ENCODE peak calls at places on chromosomes 11 and 22, in seven cellular contexts. One of them, this sample, is unnamed.
A peak's percentile ranks its signal among the peaks of the same experiment; 100 is the strongest.

GRCh38 chr22:24097961-24098391 is 83.3 kb upstream of the SUSD2 start:
- DNase-seq in CD8-positive, alpha-beta memory T cell: no peak
- DNase-seq in coronary artery: peak; percentile 62
- DNase-seq in brain microvascular endothelial cell: no peak
- DNase-seq in activated naive CD4-positive, alpha-beta T cell: no peak
- DNase-seq in NCI-H460: no peak
- DNase-seq in amniotic stem cell: no peak
- DNase-seq in this sample: no peak

GRCh38 chr11:116500002-116500832 is 272.6 kb downstream of the BUD13 start:
- DNase-seq in CD8-positive, alpha-beta memory T cell: no peak
- DNase-seq in coronary artery: peak; percentile 50
- DNase-seq in brain microvascular endothelial cell: no peak
- DNase-seq in activated naive CD4-positive, alpha-beta T cell: no peak
- DNase-seq in NCI-H460: no peak
- DNase-seq in amniotic stem cell: no peak
- DNase-seq in this sample: no peak

GRCh38 chr11:56848105-56848809 is 99.8 kb upstream of the OR9G4 start:
- DNase-seq in CD8-positive, alpha-beta memory T cell: no peak
- DNase-seq in coronary artery: no peak
- DNase-seq in brain microvascular endothelial cell: no peak
- DNase-seq in activated naive CD4-positive, alpha-beta T cell: no peak
- DNase-seq in NCI-H460: no peak
- DNase-seq in amniotic stem cell: no peak
- DNase-seq in this sample: no peak

GRCh38 chr11:74739546-74740270 is 8.5 kb upstream of the CHRDL2 start:
- DNase-seq in CD8-positive, alpha-beta memory T cell: peak; percentile 34
- DNase-seq in coronary artery: no peak
- DNase-seq in brain microvascular endothelial cell: peak; percentile 35
- DNase-seq in activated naive CD4-positive, alpha-beta T cell: no peak
- DNase-seq in NCI-H460: peak; percentile 45
- DNase-seq in amniotic stem cell: peak; percentile 26
- DNase-seq in this sample: peak; percentile 8

GRCh38 chr11:93895106-93895862 is 44.9 kb upstream of the VSTM5 start:
- DNase-seq in CD8-positive, alpha-beta memory T cell: no peak
- DNase-seq in coronary artery: no peak
- DNase-seq in brain microvascular endothelial cell: peak; percentile 54
- DNase-seq in activated naive CD4-positive, alpha-beta T cell: no peak
- DNase-seq in NCI-H460: peak; percentile 30
- DNase-seq in amniotic stem cell: peak; percentile 81
- DNase-seq in this sample: no peak

GRCh38 chr11:33721291-33721840 is 14.9 kb downstream of the CD59 start:
- DNase-seq in CD8-positive, alpha-beta memory T cell: no peak
- DNase-seq in coronary artery: no peak
- DNase-seq in brain microvascular endothelial cell: peak; percentile 74
- DNase-seq in activated naive CD4-positive, alpha-beta T cell: no peak
- DNase-seq in NCI-H460: no peak
- DNase-seq in amniotic stem cell: no peak
- DNase-seq in this sample: no peak

GRCh38 chr22:46593211-46593676 is 26.9 kb upstream of the GRAMD4 start:
- DNase-seq in CD8-positive, alpha-beta memory T cell: no peak
- DNase-seq in coronary artery: no peak
- DNase-seq in brain microvascular endothelial cell: no peak
- DNase-seq in activated naive CD4-positive, alpha-beta T cell: no peak
- DNase-seq in NCI-H460: no peak
- DNase-seq in amniotic stem cell: no peak
- DNase-seq in this sample: no peak

GRCh38 chr22:36756746-36757607 is 18.9 kb downstream of the IFT27 start:
- DNase-seq in CD8-positive, alpha-beta memory T cell: no peak
- DNase-seq in coronary artery: peak; percentile 64
- DNase-seq in brain microvascular endothelial cell: no peak
- DNase-seq in activated naive CD4-positive, alpha-beta T cell: no peak
- DNase-seq in NCI-H460: no peak
- DNase-seq in amniotic stem cell: no peak
- DNase-seq in this sample: no peak

GRCh38 chr11:92475824-92476223 is 251.2 kb downstream of the FAT3 start:
- DNase-seq in CD8-positive, alpha-beta memory T cell: no peak
- DNase-seq in coronary artery: no peak
- DNase-seq in brain microvascular endothelial cell: no peak
- DNase-seq in activated naive CD4-positive, alpha-beta T cell: no peak
- DNase-seq in NCI-H460: no peak
- DNase-seq in amniotic stem cell: no peak
- DNase-seq in this sample: no peak

GRCh38 chr22:17734197-17734596 is 40.1 kb downstream of the BID start:
- DNase-seq in CD8-positive, alpha-beta memory T cell: no peak
- DNase-seq in coronary artery: no peak
- DNase-seq in brain microvascular endothelial cell: peak; percentile 64
- DNase-seq in activated naive CD4-positive, alpha-beta T cell: no peak
- DNase-seq in NCI-H460: no peak
- DNase-seq in amniotic stem cell: no peak
- DNase-seq in this sample: peak; percentile 16

GRCh38 chr11:7430496-7430895 is 54.8 kb upstream of the OLFML1 start:
- DNase-seq in CD8-positive, alpha-beta memory T cell: no peak
- DNase-seq in coronary artery: no peak
- DNase-seq in brain microvascular endothelial cell: no peak
- DNase-seq in activated naive CD4-positive, alpha-beta T cell: no peak
- DNase-seq in NCI-H460: no peak
- DNase-seq in amniotic stem cell: no peak
- DNase-seq in this sample: no peak

GRCh38 chr11:66313321-66314185 is 3.3 kb downstream of the CD248 start:
- DNase-seq in CD8-positive, alpha-beta memory T cell: no peak
- DNase-seq in coronary artery: peak; percentile 76
- DNase-seq in brain microvascular endothelial cell: no peak
- DNase-seq in activated naive CD4-positive, alpha-beta T cell: no peak
- DNase-seq in NCI-H460: no peak
- DNase-seq in amniotic stem cell: no peak
- DNase-seq in this sample: no peak

GRCh38 chr22:39384750-39385480 is 14.7 kb upstream of the TAB1 start:
- DNase-seq in CD8-positive, alpha-beta memory T cell: no peak
- DNase-seq in coronary artery: no peak
- DNase-seq in brain microvascular endothelial cell: peak; percentile 26
- DNase-seq in activated naive CD4-positive, alpha-beta T cell: no peak
- DNase-seq in NCI-H460: no peak
- DNase-seq in amniotic stem cell: no peak
- DNase-seq in this sample: no peak

GRCh38 chr11:2520736-2521035 is 75.9 kb downstream of the KCNQ1 start:
- DNase-seq in CD8-positive, alpha-beta memory T cell: no peak
- DNase-seq in coronary artery: no peak
- DNase-seq in brain microvascular endothelial cell: no peak
- DNase-seq in activated naive CD4-positive, alpha-beta T cell: no peak
- DNase-seq in NCI-H460: no peak
- DNase-seq in amniotic stem cell: no peak
- DNase-seq in this sample: no peak

GRCh38 chr22:23179381-23180294 is 671 bp upstream of the BCR start:
- DNase-seq in CD8-positive, alpha-beta memory T cell: no peak
- DNase-seq in coronary artery: peak; percentile 84
- DNase-seq in brain microvascular endothelial cell: no peak
- DNase-seq in activated naive CD4-positive, alpha-beta T cell: no peak
- DNase-seq in NCI-H460: no peak
- DNase-seq in amniotic stem cell: no peak
- DNase-seq in this sample: no peak

GRCh38 chr11:110984147-110984546 is 261.4 kb upstream of the POU2AF2 start:
- DNase-seq in CD8-positive, alpha-beta memory T cell: no peak
- DNase-seq in coronary artery: no peak
- DNase-seq in brain microvascular endothelial cell: peak; percentile 48
- DNase-seq in activated naive CD4-positive, alpha-beta T cell: no peak
- DNase-seq in NCI-H460: no peak
- DNase-seq in amniotic stem cell: no peak
- DNase-seq in this sample: no peak

GRCh38 chr11:116913000-116913399 is 75.6 kb upstream of the APOA1 start:
- DNase-seq in CD8-positive, alpha-beta memory T cell: no peak
- DNase-seq in coronary artery: no peak
- DNase-seq in brain microvascular endothelial cell: peak; percentile 61
- DNase-seq in activated naive CD4-positive, alpha-beta T cell: no peak
- DNase-seq in NCI-H460: no peak
- DNase-seq in amniotic stem cell: no peak
- DNase-seq in this sample: no peak

GRCh38 chr11:77073328-77074001 is 6.7 kb downstream of the CAPN5 start:
- DNase-seq in CD8-positive, alpha-beta memory T cell: no peak
- DNase-seq in coronary artery: peak; percentile 96
- DNase-seq in brain microvascular endothelial cell: peak; percentile 88
- DNase-seq in activated naive CD4-positive, alpha-beta T cell: no peak
- DNase-seq in NCI-H460: peak; percentile 44
- DNase-seq in amniotic stem cell: peak; percentile 91
- DNase-seq in this sample: no peak

GRCh38 chr11:122773781-122774266 is 64.5 kb upstream of the CRTAM start:
- DNase-seq in CD8-positive, alpha-beta memory T cell: no peak
- DNase-seq in coronary artery: no peak
- DNase-seq in brain microvascular endothelial cell: no peak
- DNase-seq in activated naive CD4-positive, alpha-beta T cell: no peak
- DNase-seq in NCI-H460: no peak
- DNase-seq in amniotic stem cell: no peak
- DNase-seq in this sample: no peak

GRCh38 chr11:58958500-58958899 is 19.2 kb downstream of the GLYATL1 start:
- DNase-seq in CD8-positive, alpha-beta memory T cell: no peak
- DNase-seq in coronary artery: no peak
- DNase-seq in brain microvascular endothelial cell: no peak
- DNase-seq in activated naive CD4-positive, alpha-beta T cell: no peak
- DNase-seq in NCI-H460: no peak
- DNase-seq in amniotic stem cell: no peak
- DNase-seq in this sample: no peak

GRCh38 chr11:95655544-95655943 is 134.0 kb downstream of the FAM76B start:
- DNase-seq in CD8-positive, alpha-beta memory T cell: no peak
- DNase-seq in coronary artery: no peak
- DNase-seq in brain microvascular endothelial cell: no peak
- DNase-seq in activated naive CD4-positive, alpha-beta T cell: no peak
- DNase-seq in NCI-H460: no peak
- DNase-seq in amniotic stem cell: no peak
- DNase-seq in this sample: no peak

GRCh38 chr11:44993971-44994705 is 43.5 kb upstream of the TP53I11 start:
- DNase-seq in CD8-positive, alpha-beta memory T cell: no peak
- DNase-seq in coronary artery: no peak
- DNase-seq in brain microvascular endothelial cell: no peak
- DNase-seq in activated naive CD4-positive, alpha-beta T cell: no peak
- DNase-seq in NCI-H460: no peak
- DNase-seq in amniotic stem cell: no peak
- DNase-seq in this sample: no peak

GRCh38 chr22:38087855-38088254 is 3.9 kb upstream of the SLC16A8 start:
- DNase-seq in CD8-positive, alpha-beta memory T cell: no peak
- DNase-seq in coronary artery: no peak
- DNase-seq in brain microvascular endothelial cell: no peak
- DNase-seq in activated naive CD4-positive, alpha-beta T cell: no peak
- DNase-seq in NCI-H460: no peak
- DNase-seq in amniotic stem cell: no peak
- DNase-seq in this sample: no peak

GRCh38 chr11:124535552-124536232 is 7.8 kb downstream of the OR8B12 start:
- DNase-seq in CD8-positive, alpha-beta memory T cell: no peak
- DNase-seq in coronary artery: no peak
- DNase-seq in brain microvascular endothelial cell: peak; percentile 40
- DNase-seq in activated naive CD4-positive, alpha-beta T cell: no peak
- DNase-seq in NCI-H460: no peak
- DNase-seq in amniotic stem cell: no peak
- DNase-seq in this sample: no peak

GRCh38 chr11:12019337-12019736 is 10.9 kb upstream of the DKK3 start:
- DNase-seq in CD8-positive, alpha-beta memory T cell: no peak
- DNase-seq in coronary artery: no peak
- DNase-seq in brain microvascular endothelial cell: no peak
- DNase-seq in activated naive CD4-positive, alpha-beta T cell: no peak
- DNase-seq in NCI-H460: no peak
- DNase-seq in amniotic stem cell: no peak
- DNase-seq in this sample: no peak

GRCh38 chr22:35705141-35705540 is 12.5 kb upstream of the APOL5 start:
- DNase-seq in CD8-positive, alpha-beta memory T cell: no peak
- DNase-seq in coronary artery: no peak
- DNase-seq in brain microvascular endothelial cell: peak; percentile 85
- DNase-seq in activated naive CD4-positive, alpha-beta T cell: no peak
- DNase-seq in NCI-H460: no peak
- DNase-seq in amniotic stem cell: peak; percentile 76
- DNase-seq in this sample: no peak

GRCh38 chr11:14422052-14422813 is 63.2 kb upstream of the RRAS2 start:
- DNase-seq in CD8-positive, alpha-beta memory T cell: no peak
- DNase-seq in coronary artery: peak; percentile 89
- DNase-seq in brain microvascular endothelial cell: peak; percentile 100
- DNase-seq in activated naive CD4-positive, alpha-beta T cell: no peak
- DNase-seq in NCI-H460: peak; percentile 80
- DNase-seq in amniotic stem cell: peak; percentile 98
- DNase-seq in this sample: no peak

GRCh38 chr22:48240165-48240934 is 1477.9 kb downstream of the TBC1D22A start:
- DNase-seq in CD8-positive, alpha-beta memory T cell: no peak
- DNase-seq in coronary artery: peak; percentile 41
- DNase-seq in brain microvascular endothelial cell: no peak
- DNase-seq in activated naive CD4-positive, alpha-beta T cell: no peak
- DNase-seq in NCI-H460: no peak
- DNase-seq in amniotic stem cell: no peak
- DNase-seq in this sample: no peak

GRCh38 chr11:124070906-124071621 is 29.9 kb upstream of the OR10G7 start:
- DNase-seq in CD8-positive, alpha-beta memory T cell: peak; percentile 31
- DNase-seq in coronary artery: no peak
- DNase-seq in brain microvascular endothelial cell: peak; percentile 57
- DNase-seq in activated naive CD4-positive, alpha-beta T cell: peak; percentile 38
- DNase-seq in NCI-H460: peak; percentile 67
- DNase-seq in amniotic stem cell: no peak
- DNase-seq in this sample: peak; percentile 41

GRCh38 chr22:21000215-21000986 is 1.5 kb downstream of the THAP7 start:
- DNase-seq in CD8-positive, alpha-beta memory T cell: no peak
- DNase-seq in coronary artery: no peak
- DNase-seq in brain microvascular endothelial cell: no peak
- DNase-seq in activated naive CD4-positive, alpha-beta T cell: no peak
- DNase-seq in NCI-H460: no peak
- DNase-seq in amniotic stem cell: no peak
- DNase-seq in this sample: no peak

This sample was measured in activated T-helper 1 cell treated with anti-CD3 and anti-CD28 coated beads, Interleukin-12 subunit alpha, Interleukin-12 subunit beta, Interleukin-2, Interleukin-4 antibody, amounts not matched to agents 30 ng/mL and 10 ng/mL and 1 ng/mL, durations not matched to agents 14 hours and 24 hours and 36 hours.